ENCODE peak calls at places on chromosomes 2 and 18, in ten cellular contexts. M, D, S, C, K, W, R, E, U and O are unnamed samples.

GRCh38 chr2:221447310-221447709 is 124.8 kb downstream of the EPHA4 start:
- DNase-seq in M (no peak), D (no peak), S (no peak), C (peak; percentile 23), K (no peak), W (no peak), R (no peak), E (no peak), U (no peak), O (no peak)

GRCh38 chr2:174023591-174024523 is 58.7 kb upstream of the SP3 start:
- DNase-seq in M (peak; percentile 85), D (no peak), S (peak; percentile 45), C (no peak), K (no peak), W (peak; percentile 57), R (peak; percentile 48), E (peak; percentile 57), U (no peak), O (no peak)

GRCh38 chr18:26894006-26894405 is 28.5 kb upstream of the AQP4 start:
- DNase-seq in M (no peak), D (no peak), S (no peak), C (no peak), K (no peak), W (no peak), R (no peak), E (no peak), U (no peak), O (no peak)

GRCh38 chr18:41121116-41121826 is 833.8 kb upstream of the PIK3C3 start:
- DNase-seq in M (no peak), D (no peak), S (no peak), C (no peak), K (no peak), W (no peak), R (no peak), E (no peak), U (no peak), O (no peak)

GRCh38 chr18:67400502-67401117 is 115.9 kb downstream of the DSEL start:
- DNase-seq in M (no peak), D (no peak), S (no peak), C (no peak), K (no peak), W (no peak), R (no peak), E (no peak), U (no peak), O (no peak)

GRCh38 chr2:109607766-109608165 is 6.0 kb downstream of the SEPTIN10 start:
- DNase-seq in M (no peak), D (no peak), S (no peak), C (no peak), K (no peak), W (no peak), R (no peak), E (no peak), U (no peak), O (no peak)

GRCh38 chr2:218032336-218033171 is 29.8 kb upstream of the TNS1 start:
- DNase-seq in M (no peak), D (no peak), S (peak; percentile 29), C (no peak), K (peak; percentile 87), W (no peak), R (no peak), E (no peak), U (no peak), O (no peak)

GRCh38 chr2:96927420-96928171 is 57.7 kb upstream of the SEMA4C start:
- DNase-seq in M (peak; percentile 96), D (no peak), S (peak; percentile 56), C (no peak), K (no peak), W (no peak), R (peak; percentile 52), E (no peak), U (no peak), O (no peak)

GRCh38 chr2:27407798-27408491 is 1.4 kb downstream of the PPM1G start:
- DNase-seq in M (no peak), D (no peak), S (no peak), C (no peak), K (no peak), W (no peak), R (peak; percentile 25), E (no peak), U (peak; percentile 75), O (peak; percentile 57)

GRCh38 chr2:85847051-85847588 is 41.7 kb downstream of the ST3GAL5 start:
- DNase-seq in M (no peak), D (no peak), S (no peak), C (no peak), K (peak; percentile 70), W (no peak), R (no peak), E (no peak), U (no peak), O (no peak)

GRCh38 chr18:76445275-76445674 is 49.8 kb downstream of the ZNF516 start:
- DNase-seq in M (no peak), D (no peak), S (no peak), C (no peak), K (no peak), W (no peak), R (no peak), E (no peak), U (peak; percentile 9), O (no peak)

DNA sequence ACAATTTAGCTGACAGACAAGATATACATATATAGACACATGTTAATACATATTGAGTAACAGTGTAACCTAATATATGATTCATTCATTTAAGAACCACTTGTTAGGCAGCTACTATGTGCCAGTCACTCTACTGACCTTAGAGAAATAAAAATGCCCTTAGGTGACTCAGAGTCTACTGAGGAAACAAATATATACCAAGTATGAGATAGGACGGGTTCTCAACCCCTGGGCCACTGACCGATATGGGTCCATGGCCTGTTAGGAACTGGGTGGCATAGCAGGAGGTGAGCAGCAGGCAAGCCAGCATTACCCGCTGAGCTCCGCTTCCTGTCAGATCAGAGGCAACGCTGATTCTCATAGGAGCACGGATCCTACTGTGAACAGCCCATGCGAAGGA is 14.8 kb downstream of the STRN start:
- DNase-seq in M (no peak), D (no peak), S (no peak), C (no peak), K (no peak), W (no peak), R (no peak), E (no peak), U (no peak), O (no peak)
- TF ChIP-seq EP300 in M (no peak), D (no peak), S (no peak), C (no peak), K (no peak), W (no peak), R (no peak), E (no peak), U (no peak), O (no peak)

GRCh38 chr2:129062160-129062912 is 743.7 kb upstream of the HS6ST1 start:
- DNase-seq in M (no peak), D (no peak), S (no peak), C (no peak), K (no peak), W (no peak), R (no peak), E (no peak), U (no peak), O (no peak)
- TF ChIP-seq EP300 in M (no peak), D (no peak), S (no peak), C (no peak), K (no peak), W (no peak), R (no peak), E (no peak), U (no peak), O (no peak)

GRCh38 chr2:235200216-235200615 is 248.4 kb downstream of the SH3BP4 start:
- DNase-seq in M (no peak), D (no peak), S (no peak), C (no peak), K (no peak), W (no peak), R (no peak), E (no peak), U (no peak), O (no peak)

GRCh38 chr2:235206399-235206798 is 254.6 kb downstream of the SH3BP4 start:
- DNase-seq in M (no peak), D (no peak), S (no peak), C (no peak), K (no peak), W (no peak), R (no peak), E (no peak), U (no peak), O (no peak)

GRCh38 chr2:235199128-235199527 is 247.3 kb downstream of the SH3BP4 start:
- DNase-seq in M (no peak), D (no peak), S (no peak), C (no peak), K (no peak), W (no peak), R (no peak), E (no peak), U (no peak), O (no peak)

GRCh38 chr2:235204923-235205322 is 253.1 kb downstream of the SH3BP4 start:
- DNase-seq in M (no peak), D (no peak), S (no peak), C (no peak), K (no peak), W (no peak), R (no peak), E (no peak), U (no peak), O (no peak)

GRCh38 chr2:235201796-235202195 is 250.0 kb downstream of the SH3BP4 start:
- DNase-seq in M (no peak), D (no peak), S (no peak), C (no peak), K (no peak), W (no peak), R (no peak), E (no peak), U (no peak), O (no peak)
- TF ChIP-seq EP300 in M (no peak), D (no peak), S (no peak), C (no peak), K (no peak), W (no peak), R (no peak), E (no peak), U (no peak), O (no peak)

GRCh38 chr18:63427566-63427965 is 5.3 kb upstream of the VPS4B start:
- DNase-seq in M (no peak), D (no peak), S (no peak), C (peak; percentile 15), K (no peak), W (no peak), R (peak; percentile 33), E (no peak), U (no peak), O (peak; percentile 10)

GRCh38 chr18:63422087-63422861 is at the start of gene VPS4B:
- DNase-seq in M (peak; percentile 100), D (peak; percentile 98), S (peak; percentile 100), C (peak; percentile 99), K (peak; percentile 100), W (peak; percentile 98), R (peak; percentile 99), E (peak; percentile 99), U (peak; percentile 81), O (peak; percentile 91)

GRCh38 chr18:63421514-63421913 is 762 bp downstream of the VPS4B start:
- DNase-seq in M (no peak), D (no peak), S (no peak), C (no peak), K (no peak), W (no peak), R (no peak), E (no peak), U (no peak), O (no peak)

DNA sequence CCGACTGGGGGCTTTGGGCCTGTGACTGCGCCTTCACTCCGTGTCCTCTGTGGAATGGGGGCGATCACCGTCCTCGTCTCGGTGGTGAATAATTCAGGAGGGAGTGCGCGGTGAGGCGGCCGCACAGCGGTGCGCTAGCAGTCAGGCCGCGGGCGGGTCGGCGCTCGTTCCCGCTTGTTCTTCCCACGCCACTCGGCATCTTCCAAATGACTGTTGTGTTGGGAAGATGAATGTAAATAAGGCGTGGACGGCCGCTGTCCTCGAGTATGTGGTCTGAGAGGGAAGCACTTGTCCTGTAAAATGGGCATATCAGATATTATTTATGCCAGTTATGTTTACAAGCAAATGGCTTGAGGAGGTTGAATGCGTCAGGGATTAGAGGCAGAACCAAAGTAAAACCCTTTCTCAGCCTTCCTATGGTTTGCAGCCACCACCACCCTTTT is 607 bp upstream of the VPS4B start:
- DNase-seq in M (no peak), D (no peak), S (no peak), C (no peak), K (no peak), W (peak; percentile 23), R (no peak), E (no peak), U (peak; percentile 3), O (no peak)
- TF ChIP-seq EP300 in M (no peak), D (no peak), S (no peak), C (no peak), K (no peak), W (no peak), R (no peak), E (no peak), U (no peak), O (no peak)